ENCODE peak calls at places on chromosomes 16 and 17, in seven cellular contexts. S is retinal pigment epithelial cell, X is lower lobe of right lung, K is cardiac fibroblast, F is CD14-positive monocyte, N is tibial artery, R is progenitor cell of endocrine pancreas. I is an unnamed sample.

GRCh38 chr16:50096791-50097190 is 31.0 kb downstream of the HEATR3 start:
- DNase-seq in N (no peak), F (no peak), R (no peak), K (peak; percentile 75), S (no peak), X (no peak), I (no peak)

GRCh38 chr16:9761870-9762269 is 420.4 kb downstream of the GRIN2A start:
- DNase-seq in F (no peak), N (no peak), S (no peak), K (no peak), R (no peak), X (no peak), I (no peak)

GRCh38 chr16:75745823-75746222 is 19.5 kb upstream of the CPHXL start:
- DNase-seq in R (no peak), X (no peak), N (no peak), F (no peak), K (no peak), S (no peak), I (no peak)

GRCh38 chr16:73054732-73055481 is 7.0 kb upstream of the ZFHX3 start:
- DNase-seq in K (peak; percentile 63), N (no peak), F (no peak), X (no peak), R (no peak), S (no peak), I (no peak)

GRCh38 chr17:27995554-27995953 is 46.9 kb upstream of the NLK start:
- DNase-seq in F (no peak), X (no peak), R (no peak), N (no peak), S (no peak), K (peak; percentile 48), I (no peak)

GRCh38 chr17:57999496-58000017 is 7.5 kb downstream of the SRSF1 start:
- DNase-seq in F (no peak), S (no peak), N (no peak), X (no peak), R (no peak), K (peak; percentile 89), I (no peak)

GRCh38 chr17:17463821-17464220 is 13.0 kb upstream of the MED9 start:
- DNase-seq in K (no peak), S (no peak), N (no peak), R (no peak), F (no peak), X (no peak), I (no peak)

GRCh38 chr17:82003411-82004381 is 19.0 kb downstream of the CENPX start:
- DNase-seq in S (peak; percentile 78), F (no peak), R (no peak), K (peak; percentile 97), N (peak; percentile 96), X (no peak), I (no peak)

GRCh38 chr16:12629271-12629670 is 174.4 kb downstream of the CPPED1 start:
- DNase-seq in F (no peak), R (no peak), X (no peak), S (no peak), K (no peak), N (no peak), I (no peak)

GRCh38 chr16:29254676-29255495 is 151.6 kb downstream of the NPIPB11 start:
- DNase-seq in N (peak; percentile 61), R (no peak), S (no peak), X (no peak), K (no peak), F (no peak), I (no peak)

GRCh38 chr17:61574542-61575351 is 16.3 kb downstream of the NACA2 start:
- DNase-seq in R (no peak), S (no peak), X (no peak), F (no peak), K (peak; percentile 50), N (no peak), I (no peak)

GRCh38 chr17:3695723-3696411 is at the start of gene P2RX5:
- DNase-seq in N (peak; percentile 55), K (peak; percentile 12), S (no peak), X (peak; percentile 64), R (peak; percentile 37), F (no peak), I (peak; percentile 29)

GRCh38 chr17:64264891-64265290 is 1.8 kb upstream of the TEX2 start:
- DNase-seq in N (no peak), K (no peak), R (no peak), X (no peak), F (no peak), S (no peak), I (no peak)

GRCh38 chr17:63082273-63082861 is 116.3 kb downstream of the TANC2 start:
- DNase-seq in F (no peak), S (peak; percentile 9), R (no peak), K (peak; percentile 69), X (no peak), N (no peak), I (no peak)

GRCh38 chr16:47847220-47847970 is 308.4 kb downstream of the ABCC12 start:
- DNase-seq in F (no peak), R (no peak), X (no peak), N (no peak), S (no peak), K (peak; percentile 46), I (no peak)

GRCh38 chr16:21264226-21265036 is 13.7 kb downstream of the CRYM start:
- DNase-seq in X (no peak), K (no peak), R (no peak), N (no peak), F (no peak), S (no peak), I (no peak)

GRCh38 chr17:50638851-50639767 is 4.4 kb downstream of the ABCC3 start:
- DNase-seq in N (peak; percentile 97), X (peak; percentile 94), S (peak; percentile 93), K (peak; percentile 99), R (no peak), F (no peak), I (no peak)

GRCh38 chr17:39674702-39675389 is 6.6 kb downstream of the PNMT start:
- DNase-seq in X (no peak), K (peak; percentile 24), N (peak; percentile 91), F (no peak), R (no peak), S (no peak), I (no peak)

GRCh38 chr17:77445908-77446535 is 305.3 kb downstream of the SEC14L1 start:
- DNase-seq in F (no peak), K (no peak), N (no peak), R (no peak), S (no peak), X (peak; percentile 73), I (no peak)

GRCh38 chr17:68515238-68515637 is 3.0 kb downstream of the PRKAR1A start:
- DNase-seq in N (no peak), X (no peak), R (no peak), S (peak; percentile 21), K (no peak), F (no peak), I (no peak)

GRCh38 chr16:84390131-84390785 is 21.9 kb downstream of the ATP2C2 start:
- DNase-seq in X (no peak), R (no peak), K (no peak), S (no peak), F (no peak), N (peak; percentile 12), I (no peak)

GRCh38 chr17:7484964-7485377 is 805 bp downstream of the POLR2A start:
- DNase-seq in K (no peak), F (no peak), S (no peak), X (no peak), R (no peak), N (no peak), I (no peak)
- TF ChIP-seq CTCF in K (no peak), F (no peak), S (peak; percentile 19), X (no peak), R (peak; percentile 8), N (no peak), I (no peak)

GRCh38 chr16:77041468-77041867 is 149.5 kb upstream of the MON1B start:
- DNase-seq in R (no peak), N (no peak), X (no peak), S (no peak), F (no peak), K (no peak), I (no peak)

GRCh38 chr16:77037696-77038347 is 153.2 kb upstream of the MON1B start:
- DNase-seq in N (no peak), F (no peak), S (no peak), R (no peak), X (no peak), K (no peak), I (no peak)

GRCh38 chr16:77043076-77043475 is 147.9 kb upstream of the MON1B start:
- DNase-seq in N (no peak), S (no peak), F (no peak), K (peak; percentile 46), X (no peak), R (no peak), I (no peak)
- TF ChIP-seq CTCF in N (no peak), S (peak; percentile 35), F (no peak), K (peak; percentile 36), X (no peak), R (peak; percentile 38), I (no peak)

DNA sequence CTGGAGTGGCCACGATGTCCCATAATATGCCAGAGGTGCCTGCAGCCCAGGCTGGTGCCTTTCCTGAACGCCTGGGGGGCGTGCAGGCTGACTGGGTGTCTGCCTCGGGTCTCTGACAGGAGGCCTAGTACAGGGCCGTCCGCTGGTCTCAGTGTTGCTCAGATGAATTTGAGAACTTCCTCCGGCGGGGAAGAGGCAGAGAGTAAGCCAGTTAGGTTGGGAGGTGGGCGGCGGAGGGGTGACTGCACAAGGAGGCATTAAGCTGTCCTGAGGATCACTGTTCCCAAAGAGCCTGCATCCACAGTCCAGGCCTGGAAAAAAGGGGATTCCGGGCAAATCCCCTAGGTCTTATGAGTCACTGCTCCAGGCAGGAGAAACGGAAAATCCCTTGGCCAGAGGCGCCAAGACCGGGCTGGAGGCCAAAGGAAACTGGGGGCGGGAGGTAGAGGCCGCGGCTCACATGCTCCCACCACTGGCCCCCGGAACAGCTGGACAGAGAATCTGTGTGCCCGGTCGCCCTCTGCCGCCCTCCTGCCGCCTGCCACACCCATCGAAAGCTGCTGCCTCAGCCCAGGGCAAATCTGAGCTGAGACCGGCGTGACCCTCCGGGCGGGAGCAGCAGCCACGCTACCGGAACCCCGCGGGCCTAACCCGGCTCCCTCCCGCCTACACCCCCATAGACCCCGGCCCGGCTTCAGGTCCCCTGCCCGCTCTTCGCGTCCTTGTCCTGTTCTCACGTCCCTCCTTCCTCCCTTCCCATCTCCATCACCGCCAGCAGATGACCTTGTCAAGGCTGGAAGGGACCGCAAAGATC is 1.2 kb downstream of the TRIM47 start:
- DNase-seq in N (peak; percentile 99), X (peak; percentile 85), R (no peak), S (peak; percentile 92), K (peak; percentile 97), F (no peak), I (no peak)
- TF ChIP-seq CTCF in N (no peak), X (no peak), R (no peak), S (no peak), K (no peak), F (no peak), I (no peak)

GRCh38 chr17:66313325-66313724 is 10.9 kb downstream of the PRKCA start:
- DNase-seq in K (no peak), S (no peak), F (no peak), X (no peak), R (no peak), N (no peak), I (no peak)

GRCh38 chr17:66312912-66313311 is 10.5 kb downstream of the PRKCA start:
- DNase-seq in X (no peak), R (no peak), N (no peak), F (no peak), K (no peak), S (no peak), I (no peak)

GRCh38 chr17:66308856-66309255 is 6.4 kb downstream of the PRKCA start:
- DNase-seq in S (no peak), N (no peak), K (no peak), F (no peak), R (no peak), X (no peak), I (no peak)

GRCh38 chr17:66309793-66310192 is 7.4 kb downstream of the PRKCA start:
- DNase-seq in F (no peak), X (no peak), R (no peak), K (no peak), N (no peak), S (no peak), I (no peak)

GRCh38 chr17:66310528-66311148 is 8.2 kb downstream of the PRKCA start:
- DNase-seq in N (no peak), X (no peak), F (no peak), K (no peak), S (no peak), R (no peak), I (no peak)
- TF ChIP-seq CTCF in N (no peak), X (no peak), F (peak; percentile 8), K (no peak), S (peak; percentile 9), R (no peak), I (no peak)

I was measured in natural killer cell.